ENCODE peak calls at places on chromosomes 4 and X, in six cellular contexts. J is bronchial epithelial cell, X is BJ, S is AG09309, D is fibroblast of mammary gland, O is H1. N is an unnamed sample.

GRCh38 chr4:187124311-187124710 is 400.7 kb upstream of the FAT1 start:
- DNase-seq in O (no peak), S (no peak), X (no peak), D (no peak), J (no peak), N (no peak)

GRCh38 chrX:154546354-154547244 is at the start of gene G6PD:
- DNase-seq in O (peak), J (no peak), S (no peak), X (no peak), D (peak), N (peak)

GRCh38 chr4:186851291-186852077 is 127.8 kb upstream of the FAT1 start:
- DNase-seq in J (no peak), S (no peak), X (no peak), O (no peak), D (no peak), N (no peak)

GRCh38 chr4:41814565-41814964 is 66.0 kb upstream of the PHOX2B start:
- DNase-seq in O (peak), S (peak), D (no peak), J (no peak), X (no peak), N (no peak)

GRCh38 chr4:85370400-85371032 is 104.4 kb upstream of the ARHGAP24 start:
- DNase-seq in D (peak), X (no peak), O (peak), J (peak), S (peak), N (no peak)

GRCh38 chr4:1049591-1049905 is 38.1 kb downstream of the FGFRL1 start:
- DNase-seq in J (no peak), S (no peak), D (no peak), O (peak), X (no peak), N (no peak)

GRCh38 chr4:186946682-186947294 is 223.1 kb upstream of the FAT1 start:
- DNase-seq in D (peak), X (no peak), J (peak), O (peak), S (no peak), N (no peak)

GRCh38 chrX:16511776-16512400 is 138.1 kb upstream of the S100G start:
- DNase-seq in X (peak), J (no peak), D (peak), O (no peak), S (peak), N (no peak)

GRCh38 chr4:25676221-25676620 is 20.6 kb downstream of the SLC34A2 start:
- DNase-seq in X (no peak), S (no peak), O (no peak), J (no peak), D (no peak), N (no peak)

GRCh38 chr4:153260152-153260551 is 55.9 kb downstream of the TRIM2 start:
- DNase-seq in X (no peak), J (no peak), D (no peak), O (no peak), S (no peak), N (no peak)

GRCh38 chr4:76384052-76384451 is 36.9 kb downstream of the CCDC158 start:
- DNase-seq in X (no peak), S (no peak), O (no peak), D (no peak), J (peak), N (no peak)

GRCh38 chr4:7417639-7418038 is 17.1 kb downstream of the PSAPL1 start:
- DNase-seq in O (peak), X (no peak), D (no peak), J (no peak), S (no peak), N (peak)

GRCh38 chr4:157895205-157895604 is 277.6 kb downstream of the GASK1B start:
- DNase-seq in X (no peak), S (no peak), D (no peak), J (no peak), O (no peak), N (no peak)

GRCh38 chr4:72444104-72444503 is 124.9 kb downstream of the ADAMTS3 start:
- DNase-seq in D (no peak), S (no peak), O (no peak), X (no peak), J (no peak), N (no peak)

GRCh38 chr4:40423735-40424134 is 88.6 kb downstream of the CHRNA9 start:
- DNase-seq in S (peak), J (peak), O (no peak), X (peak), D (peak), N (no peak)

GRCh38 chrX:73400136-73400748 is 46.6 kb upstream of the CDX4 start:
- DNase-seq in J (no peak), D (no peak), S (no peak), X (no peak), O (no peak), N (no peak)

GRCh38 chrX:87005183-87005582 is 512.4 kb upstream of the KLHL4 start:
- DNase-seq in S (no peak), J (no peak), D (no peak), X (no peak), O (no peak), N (no peak)

GRCh38 chr4:40317921-40318658 is 17.0 kb upstream of the CHRNA9 start:
- DNase-seq in O (no peak), X (no peak), S (no peak), J (peak), D (peak), N (no peak)

GRCh38 chrX:47623540-47624027 is 3.9 kb upstream of the SYN1 start:
- DNase-seq in O (peak), X (no peak), J (peak), D (peak), S (peak), N (no peak)

GRCh38 chrX:106391284-106391852 is 220.4 kb upstream of the RADX start:
- DNase-seq in X (no peak), O (no peak), D (no peak), S (no peak), J (no peak), N (no peak)

GRCh38 chr4:118265312-118266144 is 87.3 kb downstream of the PRSS12 start:
- DNase-seq in O (no peak), S (no peak), D (no peak), X (no peak), J (no peak), N (no peak)

GRCh38 chr4:127793528-127793927 is 11.4 kb downstream of the HSPA4L start:
- DNase-seq in O (no peak), X (no peak), S (no peak), D (no peak), J (no peak), N (no peak)

GRCh38 chrX:123648028-123648810 is 84.6 kb downstream of the THOC2 start:
- DNase-seq in J (peak), D (peak), O (peak), X (no peak), S (no peak), N (no peak)

GRCh38 chr4:40832175-40832574 is 82.4 kb downstream of the NSUN7 start:
- DNase-seq in O (no peak), D (no peak), J (no peak), X (no peak), S (no peak), N (no peak)

GRCh38 chrX:57651169-57651919 is 28.7 kb downstream of the NLRP2B start:
- DNase-seq in S (no peak), D (no peak), X (no peak), J (no peak), O (peak), N (no peak)

GRCh38 chr4:168867128-168867527 is 142.9 kb downstream of the CBR4 start:
- DNase-seq in D (no peak), J (no peak), O (no peak), S (no peak), X (no peak), N (no peak)

GRCh38 chr4:27463816-27464215 is 603.2 kb downstream of the STIM2 start:
- DNase-seq in X (peak), S (peak), J (peak), O (no peak), D (peak), N (no peak)

DNA sequence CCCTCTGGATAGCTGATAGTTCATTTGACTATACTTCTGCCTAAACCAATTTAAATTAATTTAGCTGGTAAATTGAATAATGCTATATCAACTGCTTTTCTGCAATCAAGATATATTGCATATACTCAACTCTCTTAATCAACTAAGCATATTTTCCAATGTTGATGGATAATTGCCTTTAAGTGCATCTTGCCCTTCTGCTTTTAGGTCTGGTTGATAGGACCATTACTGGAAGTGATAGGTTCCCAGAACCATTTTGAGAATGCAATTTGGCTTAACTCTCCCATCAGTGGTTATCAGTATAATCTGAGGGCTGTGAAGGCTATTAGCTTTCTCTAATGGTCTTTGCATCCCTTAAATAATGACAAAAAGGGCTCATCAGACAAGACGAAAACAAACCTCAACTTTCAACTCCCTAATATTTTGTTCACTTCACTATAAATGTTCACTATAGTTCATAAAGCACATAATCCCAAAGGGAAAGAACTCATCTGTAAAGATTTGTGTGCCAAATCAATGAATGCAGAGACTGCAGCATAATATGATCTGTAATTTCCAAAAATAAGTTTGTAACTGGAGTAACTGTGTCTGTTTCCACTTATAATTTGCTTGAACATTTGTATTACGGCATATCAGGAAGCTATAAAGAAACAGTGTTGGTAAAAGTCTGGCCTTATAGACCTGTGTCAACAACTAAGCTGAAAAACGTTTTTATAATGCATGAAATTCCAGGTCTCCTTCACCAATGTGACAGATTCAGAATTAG is 273.6 kb downstream of the FBXO8 start:
- DNase-seq in X (no peak), O (no peak), J (no peak), D (no peak), S (no peak), N (no peak)
- TF ChIP-seq CTCF in X (no peak), O (no peak), J (no peak), D (no peak), S (no peak), N (no peak)

DNA sequence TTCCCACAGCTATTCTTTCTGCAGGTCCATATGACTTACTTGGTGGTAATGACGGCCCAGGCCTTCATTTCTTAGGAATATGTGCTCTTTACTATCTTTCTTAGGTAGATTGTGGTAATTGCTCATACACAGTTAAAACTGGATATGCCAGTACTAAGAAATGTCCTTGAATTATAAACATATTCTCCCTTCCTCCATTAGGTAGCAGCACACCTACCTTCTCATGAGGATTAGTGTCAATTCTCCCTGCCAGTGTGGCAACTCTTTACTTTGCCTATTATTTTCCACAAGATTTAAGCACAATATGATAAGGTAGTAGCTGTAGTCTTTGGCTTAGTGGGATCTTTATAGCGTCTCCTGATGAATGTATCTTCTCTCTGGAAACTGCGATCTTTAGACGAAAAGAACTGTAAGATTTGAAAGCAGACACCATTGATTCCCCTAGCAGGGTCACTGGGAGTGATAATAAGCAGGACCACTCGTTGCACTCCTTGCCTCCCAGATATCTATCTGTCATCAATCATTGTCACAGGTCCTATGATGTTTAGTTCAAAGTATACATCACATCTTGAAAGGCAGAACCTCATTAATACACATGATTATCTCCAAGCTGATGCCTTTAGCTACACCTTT is 1240.7 kb downstream of the C4orf33 start:
- DNase-seq in J (peak), S (no peak), O (no peak), X (no peak), D (peak), N (no peak)
- TF ChIP-seq CTCF in J (peak), S (peak), O (peak), X (no peak), D (peak), N (peak)

GRCh38 chrX:121571333-121571732 is 523.9 kb downstream of the GLUD2 start:
- DNase-seq in S (no peak), J (no peak), X (no peak), O (no peak), D (peak), N (no peak)
- TF ChIP-seq CTCF in S (no peak), J (no peak), X (no peak), O (no peak), D (no peak), N (no peak)

DNA sequence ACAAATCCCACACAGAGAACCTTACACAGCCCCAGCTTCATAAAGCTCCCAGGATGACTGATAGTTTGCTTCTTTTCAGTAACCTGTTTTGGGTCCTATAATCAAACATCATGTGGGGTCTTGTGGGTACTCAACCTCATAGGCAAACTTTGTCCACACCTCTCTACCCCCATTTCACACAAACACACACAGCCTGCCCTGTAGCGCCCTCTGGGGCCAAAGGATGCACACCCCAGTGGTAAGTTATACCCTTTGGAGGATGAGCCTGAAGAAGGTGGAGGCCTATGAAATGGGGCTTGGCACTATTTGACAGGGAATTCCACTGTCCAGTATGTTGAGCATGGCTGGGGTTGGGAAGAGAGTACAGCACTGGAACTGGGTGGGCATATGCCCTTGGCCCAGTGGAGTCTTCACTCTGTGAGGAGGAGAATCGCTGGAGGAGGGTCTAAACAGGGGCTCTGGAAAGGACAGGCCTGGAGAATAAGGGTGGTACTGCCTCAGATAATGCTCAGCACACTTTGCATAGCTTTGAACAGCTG is 30.5 kb upstream of the COL25A1 start:
- DNase-seq in S (no peak), O (peak), X (no peak), D (peak), J (no peak), N (no peak)
- TF ChIP-seq CTCF in S (peak), O (peak), X (peak), D (peak), J (peak), N (no peak)

GRCh38 chr4:89586864-89587263 is 250.1 kb downstream of the SNCA start:
- DNase-seq in J (peak), X (no peak), D (peak), O (no peak), S (peak), N (no peak)
- TF ChIP-seq CTCF in J (peak), X (peak), D (peak), O (peak), S (peak), N (peak)